ENCODE peak calls at places on chromosomes 2 and 18, in seven cellular contexts. B is bronchial epithelial cell, H is hypothalamus, L is foreskin fibroblast, A is H4, R is IMR-90, O is fibroblast of pulmonary artery. I is an unnamed sample.

GRCh38 chr18:23573948-23574431 is 12.3 kb downstream of the NPC1 start:
- DNase-seq in R (peak), B (peak), A (peak), O (peak), H (no peak), L (peak), I (peak)

GRCh38 chr2:102230410-102230909 is 43.6 kb downstream of the IL1RL2 start:
- DNase-seq in L (no peak), H (no peak), O (no peak), B (no peak), A (no peak), R (no peak), I (no peak)

GRCh38 chr2:189088566-189089225 is 90.9 kb downstream of the COL5A2 start:
- DNase-seq in B (no peak), R (peak), A (no peak), O (no peak), H (no peak), L (no peak), I (no peak)

GRCh38 chr2:46387886-46388515 is 90.8 kb downstream of the EPAS1 start:
- DNase-seq in H (peak), O (no peak), L (no peak), R (no peak), A (no peak), B (no peak), I (no peak)

GRCh38 chr18:80196528-80197320 is 50.6 kb downstream of the PARD6G start:
- DNase-seq in R (peak), H (no peak), B (no peak), A (no peak), O (peak), L (no peak), I (peak)

GRCh38 chr2:162587653-162588052 is 243.7 kb downstream of the GCA start:
- DNase-seq in O (no peak), A (no peak), R (no peak), B (no peak), L (no peak), H (no peak), I (no peak)

GRCh38 chr2:61759718-61760117 is 94.1 kb downstream of the FAM161A start:
- DNase-seq in H (no peak), B (peak), R (peak), L (peak), O (peak), A (peak), I (peak)

GRCh38 chr2:72276876-72277275 is 129.2 kb upstream of the CYP26B1 start:
- DNase-seq in O (no peak), L (no peak), B (no peak), R (no peak), H (no peak), A (no peak), I (no peak)

GRCh38 chr2:235073938-235074337 is 122.1 kb downstream of the SH3BP4 start:
- DNase-seq in O (no peak), A (no peak), L (no peak), B (no peak), H (no peak), R (no peak), I (no peak)

GRCh38 chr2:223967981-223968380 is 10.7 kb downstream of the MRPL44 start:
- DNase-seq in O (no peak), H (no peak), B (no peak), A (no peak), R (peak), L (peak), I (peak)

GRCh38 chr2:160347269-160347863 is 146.2 kb downstream of the RBMS1 start:
- DNase-seq in B (no peak), R (peak), H (no peak), A (no peak), O (peak), L (no peak), I (no peak)

GRCh38 chr2:231718799-231719198 is 10.5 kb downstream of the PTMA start:
- DNase-seq in O (no peak), H (no peak), A (no peak), L (no peak), B (no peak), R (no peak), I (no peak)

GRCh38 chr2:205776720-205777119 is 94.4 kb downstream of the NRP2 start:
- DNase-seq in A (no peak), B (peak), L (no peak), H (no peak), R (no peak), O (no peak), I (no peak)

GRCh38 chr2:238158807-238159539 is at the start of gene ERFE:
- DNase-seq in A (no peak), B (no peak), L (peak), H (peak), O (peak), R (peak), I (peak)

GRCh38 chr18:57984490-57985109 is 59.4 kb upstream of the NEDD4L start:
- DNase-seq in H (no peak), A (no peak), O (no peak), L (no peak), B (no peak), R (no peak), I (no peak)

GRCh38 chr18:32081881-32082280 is 9.8 kb upstream of the RNF138 start:
- DNase-seq in B (no peak), O (peak), H (no peak), L (no peak), R (peak), A (no peak), I (peak)

GRCh38 chr2:95372845-95373244 is 29.7 kb upstream of the FAHD2A start:
- DNase-seq in L (no peak), B (no peak), A (no peak), R (no peak), H (no peak), O (no peak), I (peak)

GRCh38 chr2:27494944-27495554 is at the start of gene FNDC4:
- DNase-seq in A (no peak), B (no peak), R (no peak), O (no peak), H (no peak), L (peak), I (peak)

GRCh38 chr2:226800941-226801784 is 1.5 kb upstream of the IRS1 start:
- DNase-seq in R (peak), L (peak), O (peak), B (peak), A (no peak), H (peak), I (peak)

GRCh38 chr2:169010180-169010579 is 20.9 kb downstream of the ABCB11 start:
- DNase-seq in L (no peak), H (no peak), A (no peak), O (no peak), R (no peak), B (no peak), I (no peak)